ENCODE peak calls at places on chromosomes 5 and 9, in eight cellular contexts. O is effector memory CD4-positive, alpha-beta T cell; U is GM04503; P is T1000; E is fibroblast of mammary gland; B is COLO829; V is midbrain; G is SJSA1. A is an unnamed sample.
A peak's percentile ranks its signal among the peaks of the same experiment; 100 is the strongest.

GRCh38 chr9:99361827-99362226 is 139.7 kb downstream of the SEC61B start:
- DNase-seq in O (no peak), U (no peak), P (no peak), E (no peak), B (no peak), V (no peak), G (no peak), A (no peak)

GRCh38 chr5:115069087-115069968 is 100.4 kb downstream of the TRIM36 start:
- DNase-seq in O (no peak), U (peak; percentile 11), P (peak; percentile 15), E (peak; percentile 53), B (peak; percentile 64), V (peak; percentile 65), G (no peak), A (peak; percentile 1)

GRCh38 chr5:114223866-114224265 is 138.0 kb upstream of the KCNN2 start:
- DNase-seq in O (no peak), U (no peak), P (no peak), E (peak; percentile 4), B (peak; percentile 0), V (no peak), G (no peak), A (no peak)

GRCh38 chr5:158487156-158487555 is 612.6 kb downstream of the EBF1 start:
- DNase-seq in O (no peak), U (no peak), P (no peak), E (peak; percentile 32), B (no peak), V (no peak), G (no peak), A (no peak)

GRCh38 chr5:3605298-3606010 is 9.8 kb downstream of the IRX1 start:
- DNase-seq in O (no peak), U (no peak), P (no peak), E (peak; percentile 10), B (no peak), V (peak; percentile 33), G (no peak), A (no peak)

GRCh38 chr9:126348911-126349550 is 22.4 kb downstream of the MVB12B start:
- DNase-seq in O (no peak), U (no peak), P (no peak), E (no peak), B (no peak), V (no peak), G (no peak), A (no peak)

GRCh38 chr5:100903036-100903887 is at the start of gene ST8SIA4:
- DNase-seq in O (peak; percentile 86), U (no peak), P (peak; percentile 24), E (peak; percentile 46), B (no peak), V (peak; percentile 58), G (no peak), A (peak; percentile 55)

GRCh38 chr9:122126340-122127333 is 32.9 kb downstream of the NDUFA8 start:
- DNase-seq in O (no peak), U (peak; percentile 20), P (no peak), E (peak; percentile 13), B (no peak), V (no peak), G (no peak), A (no peak)

GRCh38 chr5:151822141-151822540 is 50.4 kb downstream of the G3BP1 start:
- DNase-seq in O (no peak), U (no peak), P (no peak), E (no peak), B (no peak), V (no peak), G (no peak), A (no peak)

GRCh38 chr5:169302491-169303118 is 1.7 kb upstream of the SLIT3 start:
- DNase-seq in O (no peak), U (peak; percentile 75), P (peak; percentile 27), E (peak; percentile 85), B (peak; percentile 60), V (peak; percentile 78), G (peak; percentile 88), A (peak; percentile 54)

GRCh38 chr9:120545691-120546565 is 34.0 kb downstream of the CDK5RAP2 start:
- DNase-seq in O (no peak), U (no peak), P (no peak), E (no peak), B (no peak), V (no peak), G (no peak), A (no peak)

GRCh38 chr9:24986331-24986730 is 440.6 kb upstream of the IZUMO3 start:
- DNase-seq in O (no peak), U (no peak), P (no peak), E (no peak), B (no peak), V (no peak), G (no peak), A (no peak)

GRCh38 chr5:154237946-154238345 is 47.4 kb downstream of the GALNT10 start:
- DNase-seq in O (no peak), U (no peak), P (no peak), E (no peak), B (no peak), V (no peak), G (no peak), A (no peak)

GRCh38 chr9:101397746-101398334 is 578 bp downstream of the MRPL50 start:
- DNase-seq in O (no peak), U (no peak), P (no peak), E (peak; percentile 22), B (no peak), V (no peak), G (no peak), A (no peak)

GRCh38 chr5:171387970-171388815 is 544 bp downstream of the NPM1 start:
- DNase-seq in O (peak; percentile 70), U (no peak), P (peak; percentile 79), E (peak; percentile 75), B (peak; percentile 33), V (peak; percentile 81), G (peak; percentile 90), A (no peak)

GRCh38 chr9:86700601-86701000 is 246.7 kb downstream of the GAS1 start:
- DNase-seq in O (no peak), U (no peak), P (no peak), E (peak; percentile 50), B (no peak), V (peak; percentile 5), G (no peak), A (no peak)

GRCh38 chr9:36995927-36996471 is 38.1 kb downstream of the PAX5 start:
- DNase-seq in O (peak; percentile 17), U (no peak), P (no peak), E (peak; percentile 47), B (peak; percentile 70), V (peak; percentile 43), G (no peak), A (peak; percentile 37)

GRCh38 chr9:38043931-38044623 is 24.9 kb downstream of the SHB start:
- DNase-seq in O (no peak), U (no peak), P (no peak), E (no peak), B (no peak), V (no peak), G (no peak), A (no peak)

GRCh38 chr5:59770953-59771352 is 122.6 kb downstream of the PDE4D start:
- DNase-seq in O (no peak), U (no peak), P (no peak), E (no peak), B (no peak), V (no peak), G (no peak), A (no peak)

GRCh38 chr9:6901179-6901578 is 143.4 kb downstream of the KDM4C start:
- DNase-seq in O (no peak), U (no peak), P (no peak), E (no peak), B (no peak), V (no peak), G (no peak), A (no peak)

GRCh38 chr5:59988396-59988795 is 94.9 kb upstream of the PDE4D start:
- DNase-seq in O (no peak), U (no peak), P (no peak), E (no peak), B (no peak), V (no peak), G (no peak), A (no peak)